ENCODE peak calls at places on chromosomes 2 and 18, in five cellular contexts. A is neuronal stem cell, B is H1, Y is mesenchymal stem cell, C is trophoblast cell. S is an unnamed sample.

GRCh38 chr2:162828545-162828944 is 10.0 kb downstream of the KCNH7 start:
- DNase-seq in B (no peak), Y (no peak), A (no peak), C (no peak), S (no peak)

GRCh38 chr2:110741491-110741980 is 9.2 kb downstream of the ACOXL start:
- DNase-seq in B (no peak), Y (peak), C (peak), A (no peak), S (peak)

GRCh38 chr18:39702888-39703287 is 2137.3 kb upstream of the CELF4 start:
- DNase-seq in Y (no peak), A (no peak), C (no peak), B (no peak), S (no peak)

GRCh38 chr18:2654105-2654827 is 1.3 kb upstream of the SMCHD1 start:
- DNase-seq in Y (no peak), C (peak), B (no peak), A (no peak), S (no peak)

GRCh38 chr2:233124449-233125080 is 64.4 kb downstream of the INPP5D start:
- DNase-seq in C (peak), A (no peak), B (no peak), Y (no peak), S (no peak)

GRCh38 chr2:101238930-101239759 is 13.5 kb upstream of the CNOT11 start:
- DNase-seq in Y (no peak), B (no peak), A (no peak), C (no peak), S (no peak)

GRCh38 chr2:158921599-158922408 is 46.6 kb upstream of the TANC1 start:
- DNase-seq in B (no peak), A (no peak), Y (no peak), C (no peak), S (peak)

GRCh38 chr2:100321181-100321880 is 970 bp downstream of the LONRF2 start:
- DNase-seq in B (no peak), C (peak), Y (peak), A (peak), S (peak)

GRCh38 chr2:101844055-101844635 is 146.6 kb downstream of the MAP4K4 start:
- DNase-seq in A (no peak), Y (peak), B (no peak), C (peak), S (no peak)

GRCh38 chr2:236565879-236566402 is 3.7 kb upstream of the ACKR3 start:
- DNase-seq in A (no peak), C (no peak), Y (no peak), B (no peak), S (peak)

GRCh38 chr2:97936199-97936598 is 59.5 kb downstream of the TMEM131 start:
- DNase-seq in Y (peak), A (peak), B (peak), C (no peak), S (peak)

GRCh38 chr2:37418956-37419355 is 74.5 kb downstream of the QPCT start:
- DNase-seq in A (no peak), B (no peak), Y (peak), C (no peak), S (no peak)

GRCh38 chr2:207113403-207113802 is 52.3 kb downstream of the KLF7 start:
- DNase-seq in A (no peak), C (no peak), B (no peak), Y (no peak), S (no peak)

GRCh38 chr2:65055427-65056214 is 595 bp upstream of the CEP68 start:
- DNase-seq in B (no peak), Y (no peak), C (no peak), A (no peak), S (no peak)

GRCh38 chr2:10329880-10330699 is 27.4 kb downstream of the HPCAL1 start:
- DNase-seq in B (no peak), Y (peak), A (no peak), C (peak), S (no peak)

GRCh38 chr18:9020221-9020620 is 82.3 kb upstream of the NDUFV2 start:
- DNase-seq in B (no peak), C (peak), Y (no peak), A (no peak), S (no peak)

GRCh38 chr18:9025104-9025838 is 77.2 kb upstream of the NDUFV2 start:
- DNase-seq in Y (no peak), C (no peak), A (no peak), B (no peak), S (no peak)

GRCh38 chr18:9019135-9019534 is 83.4 kb upstream of the NDUFV2 start:
- DNase-seq in A (no peak), Y (no peak), B (no peak), C (no peak), S (no peak)

GRCh38 chr18:9021458-9021857 is 81.0 kb upstream of the NDUFV2 start:
- DNase-seq in A (no peak), C (no peak), Y (no peak), B (no peak), S (no peak)

GRCh38 chr18:9022397-9023170 is 79.9 kb upstream of the NDUFV2 start:
- DNase-seq in C (no peak), Y (no peak), A (no peak), B (no peak), S (no peak)
- H2BK12ac ChIP-seq in C (no peak), Y (no peak), A (no peak), B (no peak), S (no peak)

DNA sequence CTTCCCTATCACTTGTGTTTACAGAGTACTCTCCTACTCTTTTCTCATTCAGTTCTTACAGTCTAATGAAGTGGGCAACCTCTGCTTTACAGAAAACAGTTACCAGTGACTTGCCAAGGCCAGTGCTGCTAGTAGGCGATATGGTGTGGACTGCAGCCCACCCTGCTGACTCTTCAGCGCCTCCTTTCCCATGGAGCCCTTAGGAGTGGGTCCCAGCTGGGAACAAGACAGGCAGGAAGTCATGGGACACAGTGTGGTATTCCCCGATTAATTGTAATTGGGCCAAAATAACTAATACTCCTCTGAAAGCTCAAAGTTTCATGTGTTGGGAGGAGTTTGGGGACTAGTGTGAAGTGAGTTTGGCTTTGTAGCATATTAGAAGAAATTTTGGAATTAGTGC is 120.1 kb upstream of the EML6 start:
- DNase-seq in Y (no peak), C (no peak), B (no peak), A (no peak), S (no peak)
- H3K27ac ChIP-seq in Y (peak), C (no peak), B (no peak), A (no peak), S (no peak)

DNA sequence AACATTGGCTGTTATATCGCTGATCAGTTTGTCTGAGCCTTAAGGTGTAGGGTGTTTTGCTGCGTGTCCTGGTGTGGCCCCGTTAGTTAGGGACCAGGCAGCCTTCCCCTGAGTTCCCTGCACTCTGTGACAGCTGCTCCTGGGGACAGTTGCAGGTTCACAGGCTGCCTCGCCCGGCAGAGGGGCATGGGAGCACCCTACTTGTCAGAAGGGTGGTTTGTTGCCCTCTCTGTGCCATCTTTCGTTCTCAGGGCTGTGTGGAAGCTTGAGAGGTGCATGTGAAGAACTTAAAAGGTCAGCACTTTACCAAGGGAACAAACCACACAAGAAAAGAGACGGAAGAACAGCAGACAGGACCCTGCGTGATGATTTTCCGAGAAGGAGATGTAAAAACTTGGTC is 159.6 kb downstream of the LDLRAD4 start:
- DNase-seq in C (no peak), Y (no peak), A (no peak), B (no peak), S (no peak)
- H2BK12ac ChIP-seq in C (no peak), Y (no peak), A (no peak), B (no peak), S (no peak)

GRCh38 chr2:187493180-187493579 is 45.1 kb upstream of the CALCRL start:
- DNase-seq in A (no peak), C (no peak), Y (no peak), B (no peak), S (no peak)

GRCh38 chr2:187497140-187497539 is 49.1 kb upstream of the CALCRL start:
- DNase-seq in C (no peak), Y (no peak), B (no peak), A (no peak), S (no peak)

GRCh38 chr2:187497858-187498463 is 49.9 kb upstream of the CALCRL start:
- DNase-seq in C (peak), Y (peak), A (no peak), B (no peak), S (no peak)

GRCh38 chr2:187493877-187494568 is 46.0 kb upstream of the CALCRL start:
- DNase-seq in C (no peak), A (no peak), B (no peak), Y (no peak), S (no peak)
- H3K27ac ChIP-seq in C (no peak), A (no peak), B (no peak), Y (no peak), S (no peak)

DNA sequence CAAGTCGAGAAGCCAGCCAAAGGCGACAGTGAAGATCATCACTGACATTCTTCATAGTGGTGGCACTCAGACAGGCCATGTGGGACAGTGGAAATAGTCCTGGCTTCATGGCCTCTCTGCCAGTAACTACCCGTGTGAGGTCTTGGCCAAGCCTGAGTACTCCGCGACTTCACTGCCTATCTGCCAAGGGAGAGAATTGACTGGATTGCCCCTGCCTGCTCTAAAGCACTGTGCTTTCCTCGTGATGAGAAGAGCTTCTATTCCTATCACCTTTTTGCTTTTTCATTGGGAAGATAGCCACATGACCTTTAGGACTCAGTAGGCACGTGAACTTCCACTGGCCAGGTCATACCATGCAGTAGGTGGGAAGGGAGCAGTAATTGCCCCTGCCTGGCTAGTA is 239.3 kb downstream of the HAUS1 start:
- DNase-seq in B (no peak), A (no peak), C (no peak), Y (no peak), S (no peak)
- H2BK12ac ChIP-seq in B (peak), A (no peak), C (no peak), Y (no peak), S (no peak)